ENCODE peak calls at places on chromosomes 3 and 15, in four cellular contexts. D is lung, E is H9, M is hepatocyte. F is an unnamed sample.

GRCh38 chr3:12588674-12589054 is 31.8 kb downstream of the MKRN2 start:
- DNase-seq in D (peak; percentile 44), M (no peak), E (no peak), F (no peak)

GRCh38 chr3:160098261-160098908 is 109.8 kb downstream of the IL12A start:
- DNase-seq in E (no peak), D (peak; percentile 36), M (no peak), F (no peak)

GRCh38 chr15:40894689-40895308 is 549 bp downstream of the VPS18 start:
- DNase-seq in M (peak; percentile 86), E (peak; percentile 81), D (peak; percentile 61), F (no peak)

GRCh38 chr3:150352931-150353330 is 55.2 kb upstream of the TSC22D2 start:
- DNase-seq in M (no peak), E (no peak), D (no peak), F (no peak)

GRCh38 chr3:127690106-127690505 is 17.4 kb downstream of the ABTB1 start:
- DNase-seq in E (no peak), M (peak; percentile 48), D (no peak), F (peak; percentile 14)

GRCh38 chr3:38996193-38996592 is 55.6 kb downstream of the SCN11A start:
- DNase-seq in D (no peak), E (no peak), M (no peak), F (no peak)

GRCh38 chr15:71748327-71748726 is 62.0 kb upstream of the NR2E3 start:
- DNase-seq in M (no peak), D (no peak), E (no peak), F (no peak)

GRCh38 chr15:51051776-51052175 is 42.9 kb downstream of the TNFAIP8L3 start:
- DNase-seq in E (no peak), M (no peak), D (peak; percentile 37), F (peak; percentile 52)

GRCh38 chr3:132605374-132605792 is 8.3 kb downstream of the ACKR4 start:
- DNase-seq in E (no peak), M (no peak), D (no peak), F (no peak)

GRCh38 chr3:13026534-13026933 is 46.7 kb downstream of the IQSEC1 start:
- DNase-seq in D (no peak), E (no peak), M (no peak), F (no peak)

GRCh38 chr3:133756716-133757694 is 10.8 kb downstream of the TF start:
- DNase-seq in M (no peak), E (no peak), D (no peak), F (no peak)

GRCh38 chr3:71450985-71451560 is 132.5 kb downstream of the FOXP1 start:
- DNase-seq in D (no peak), E (no peak), M (no peak), F (no peak)

GRCh38 chr3:28590851-28591250 is 242.2 kb upstream of the AZI2 start:
- DNase-seq in D (no peak), M (no peak), E (no peak), F (no peak)

GRCh38 chr15:65583701-65584100 is 27.2 kb downstream of the INTS14 start:
- DNase-seq in M (peak; percentile 8), D (no peak), E (no peak), F (no peak)

GRCh38 chr15:51649659-51650521 is 27.3 kb upstream of the DMXL2 start:
- DNase-seq in E (no peak), M (peak; percentile 75), D (peak; percentile 35), F (no peak)

GRCh38 chr15:26628879-26629529 is 143.9 kb downstream of the GABRB3 start:
- DNase-seq in E (peak; percentile 95), M (peak; percentile 56), D (peak; percentile 80), F (peak; percentile 68)

GRCh38 chr3:27345045-27345444 is 24.1 kb downstream of the NEK10 start:
- DNase-seq in D (no peak), E (no peak), M (no peak), F (no peak)

GRCh38 chr15:95407534-95407933 is 923.0 kb upstream of the NR2F2 start:
- DNase-seq in M (no peak), D (no peak), E (no peak), F (no peak)

GRCh38 chr3:45506751-45507391 is 87.7 kb upstream of the LIMD1 start:
- DNase-seq in M (no peak), D (no peak), E (no peak), F (no peak)

GRCh38 chr3:45509038-45509767 is 85.3 kb upstream of the LIMD1 start:
- DNase-seq in M (peak; percentile 36), E (peak; percentile 49), D (no peak), F (no peak)

GRCh38 chr3:45508659-45509037 is 85.9 kb upstream of the LIMD1 start:
- DNase-seq in M (no peak), D (no peak), E (no peak), F (no peak)

GRCh38 chr3:45506084-45506483 is 88.5 kb upstream of the LIMD1 start:
- DNase-seq in D (no peak), E (no peak), M (no peak), F (no peak)

GRCh38 chr3:45507820-45508317 is 86.7 kb upstream of the LIMD1 start:
- DNase-seq in E (peak; percentile 67), D (no peak), M (peak; percentile 65), F (peak; percentile 32)
- H3K4me1 ChIP-seq in E (peaks cover 21% of the 10 kb centered on the region), D (peaks cover 5% of the 10 kb centered on the region), M (no peaks in the 10 kb centered on the region), F (peaks cover 21% of the 10 kb centered on the region)

GRCh38 chr3:102183186-102183585 is 251.6 kb upstream of the ZPLD1 start:
- DNase-seq in M (no peak), D (no peak), E (no peak), F (no peak)
- H3K4me1 ChIP-seq in M (peaks cover 49% of the 10 kb centered on the region), D (peaks cover 2% of the 10 kb centered on the region), E (peaks cover 3% of the 10 kb centered on the region), F (peaks cover 48% of the 10 kb centered on the region)

GRCh38 chr15:55403531-55403930 is 4.6 kb downstream of the CCPG1 start:
- DNase-seq in M (peak; percentile 7), E (no peak), D (no peak), F (no peak)

GRCh38 chr15:55402707-55403106 is 5.5 kb downstream of the CCPG1 start:
- DNase-seq in D (no peak), E (no peak), M (no peak), F (no peak)

GRCh38 chr15:55407631-55407948 is 569 bp downstream of the CCPG1 start:
- DNase-seq in E (no peak), D (no peak), M (no peak), F (no peak)

GRCh38 chr15:55398243-55398642 is 9.9 kb downstream of the CCPG1 start:
- DNase-seq in E (no peak), M (no peak), D (no peak), F (no peak)

DNA sequence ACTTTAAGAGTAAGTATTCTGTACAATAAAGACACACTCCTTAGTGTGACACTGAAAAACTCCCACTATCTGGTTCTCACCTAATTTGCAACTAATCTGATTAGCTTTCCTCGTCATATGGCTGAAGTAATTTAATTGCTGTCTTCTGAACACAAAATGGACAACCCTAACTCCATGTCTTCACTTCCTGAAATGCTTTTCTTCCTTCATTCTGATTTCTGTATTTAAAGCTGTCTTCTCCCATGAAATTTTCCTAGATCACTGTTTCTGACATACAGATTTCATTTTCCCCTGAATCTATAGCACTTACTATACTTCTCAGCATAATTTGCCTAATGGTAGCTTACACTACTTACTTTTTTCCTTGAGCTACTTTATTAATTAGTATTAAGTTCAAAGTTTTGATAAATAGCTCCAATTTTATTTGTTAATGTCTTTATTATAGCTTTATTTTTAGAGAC is 6.3 kb downstream of the CCPG1 start:
- DNase-seq in E (no peak), M (no peak), D (no peak), F (no peak)
- H3K4me1 ChIP-seq in E (no peaks in the 10 kb centered on the region), M (peaks cover 5% of the 10 kb centered on the region), D (peaks cover 4% of the 10 kb centered on the region), F (peaks cover 45% of the 10 kb centered on the region)

GRCh38 chr3:31219131-31219843 is 313.4 kb upstream of the STT3B start:
- DNase-seq in E (no peak), D (no peak), M (no peak), F (no peak)

GRCh38 chr3:31210068-31210650 is 315.7 kb upstream of the GADL1 start:
- DNase-seq in D (no peak), M (no peak), E (peak; percentile 43), F (no peak)

GRCh38 chr3:31218082-31218481 is 314.6 kb upstream of the STT3B start:
- DNase-seq in D (no peak), M (no peak), E (no peak), F (no peak)

DNA sequence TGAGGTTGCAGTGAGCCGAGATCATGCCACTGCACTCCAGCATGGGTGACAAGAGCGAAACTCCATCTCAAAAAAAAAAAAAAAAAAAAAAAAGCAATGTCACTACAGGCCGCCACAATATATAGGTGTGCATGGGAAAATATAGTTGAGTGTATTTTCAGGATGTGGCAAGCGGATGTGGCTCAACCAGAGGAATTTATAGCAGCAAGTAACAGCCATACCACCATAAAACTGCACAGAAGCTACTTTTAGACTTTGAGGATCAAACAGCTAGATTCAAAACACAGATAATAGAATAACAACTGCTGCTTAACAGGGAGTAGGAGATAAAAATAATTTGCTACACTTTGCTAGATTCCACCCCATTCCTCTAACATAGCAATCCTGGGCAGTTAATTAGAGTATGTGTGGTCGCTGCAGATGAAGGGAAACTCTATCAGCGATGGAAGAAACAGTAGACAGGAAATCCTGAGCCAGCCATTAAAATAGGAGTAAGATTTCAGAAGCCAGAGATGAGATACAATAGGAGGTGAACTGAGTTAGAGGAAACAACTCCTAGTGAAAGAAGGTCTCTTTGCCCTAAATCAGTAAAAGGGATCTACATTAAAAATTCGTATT is 318.7 kb upstream of the STT3B start:
- DNase-seq in M (no peak), E (no peak), D (no peak), F (no peak)
- H3K4me1 ChIP-seq in M (no peaks in the 10 kb centered on the region), E (no peaks in the 10 kb centered on the region), D (peaks cover 3% of the 10 kb centered on the region), F (no peaks in the 10 kb centered on the region)

GRCh38 chr3:157122116-157122515 is 37.8 kb downstream of the CCNL1 start:
- DNase-seq in M (peak; percentile 75), E (no peak), D (no peak), F (no peak)
- H3K4me1 ChIP-seq in M (peaks cover 48% of the 10 kb centered on the region), E (no peaks in the 10 kb centered on the region), D (peaks cover 5% of the 10 kb centered on the region), F (peaks cover 16% of the 10 kb centered on the region)

GRCh38 chr15:101189708-101190107 is 62.1 kb downstream of the CHSY1 start:
- DNase-seq in M (no peak), E (no peak), D (no peak), F (no peak)

GRCh38 chr15:101189341-101189679 is 62.5 kb downstream of the CHSY1 start:
- DNase-seq in E (no peak), D (no peak), M (no peak), F (no peak)

GRCh38 chr15:101187820-101188516 is 63.9 kb downstream of the CHSY1 start:
- DNase-seq in D (no peak), M (peak; percentile 53), E (no peak), F (no peak)

GRCh38 chr15:101190196-101190595 is 61.7 kb downstream of the CHSY1 start:
- DNase-seq in D (no peak), E (no peak), M (no peak), F (no peak)

DNA sequence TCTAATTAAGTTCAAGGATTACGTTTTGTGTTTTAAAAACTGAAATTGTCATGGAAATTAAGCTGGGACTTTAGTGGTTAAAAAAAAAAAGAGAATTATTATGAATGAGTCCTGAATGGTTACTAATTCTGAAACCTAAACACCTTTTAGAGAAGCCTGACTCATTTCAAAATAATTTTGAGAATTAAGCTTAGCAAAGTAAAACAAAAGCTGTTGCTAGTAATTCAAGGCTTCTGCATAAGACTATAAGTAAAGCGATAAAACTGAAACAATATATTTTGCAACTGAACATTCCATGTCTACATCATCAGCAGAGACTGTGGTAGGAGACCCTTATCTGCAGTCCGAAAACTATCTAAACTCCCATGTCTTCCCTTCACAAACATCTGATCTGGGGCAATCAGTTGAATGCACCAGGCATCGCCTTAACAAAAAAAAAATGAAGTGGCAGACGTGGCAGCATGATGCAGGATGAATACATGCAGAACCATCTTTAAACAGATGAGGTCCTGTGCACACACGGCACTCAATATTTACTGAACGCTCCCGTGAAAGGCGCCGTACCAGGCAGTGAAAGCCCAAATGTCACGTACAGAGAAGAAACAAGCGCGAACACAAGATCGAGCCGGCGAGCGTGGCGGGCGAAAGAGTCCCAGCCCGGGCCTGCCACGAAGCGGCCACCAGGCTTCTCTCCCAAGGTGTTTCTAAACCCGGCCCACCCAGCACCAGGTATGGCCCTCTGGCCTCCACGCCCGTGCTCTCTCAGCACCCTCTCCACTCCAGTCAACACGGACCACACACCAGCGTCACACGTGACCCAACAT is 63.1 kb downstream of the CHSY1 start:
- DNase-seq in E (no peak), D (no peak), M (no peak), F (no peak)
- H3K4me1 ChIP-seq in E (peaks cover 12% of the 10 kb centered on the region), D (peaks cover 25% of the 10 kb centered on the region), M (peaks cover 24% of the 10 kb centered on the region), F (peaks cover 91% of the 10 kb centered on the region)